ENCODE peak calls at places on chromosomes 2 and 18, in eight cellular contexts. I is heart left ventricle; L is H9; E is Panc1; V is stimulated activated CD4-positive, alpha-beta T cell treated with anti-CD3 and anti-CD28 coated beads, Interleukin-15, amount 100 ng/mL, for 1 hour; B is activated T-helper 9 cell treated with anti-CD3 and anti-CD28 coated beads, Interleukin-2, amount 50 U/mL, for 16 hours; O is AG10803; A is M059J. T is an unnamed sample.

GRCh38 chr2:54261537-54261936 is 5.5 kb upstream of the TSPYL6 start:
- DNase-seq in I (no peak), L (no peak), E (no peak), V (no peak), B (no peak), O (no peak), A (no peak), T (no peak)

GRCh38 chr2:227016894-227017293 is 147.1 kb downstream of the COL4A4 start:
- DNase-seq in I (no peak), L (no peak), E (no peak), V (no peak), B (no peak), O (no peak), A (no peak), T (peak)

GRCh38 chr2:189128961-189129360 is 50.6 kb downstream of the COL5A2 start:
- DNase-seq in I (no peak), L (no peak), E (no peak), V (no peak), B (no peak), O (peak), A (no peak), T (no peak)

GRCh38 chr2:109203246-109204011 is 74.4 kb downstream of the SH3RF3 start:
- DNase-seq in I (no peak), L (no peak), E (no peak), V (no peak), B (no peak), O (no peak), A (no peak), T (no peak)

GRCh38 chr2:8391126-8391525 is 290.7 kb upstream of the ID2 start:
- DNase-seq in I (no peak), L (no peak), E (no peak), V (no peak), B (no peak), O (no peak), A (no peak), T (no peak)

GRCh38 chr2:195837987-195838386 is 181.0 kb downstream of the SLC39A10 start:
- DNase-seq in I (no peak), L (no peak), E (no peak), V (no peak), B (no peak), O (peak), A (peak), T (peak)

GRCh38 chr2:86358982-86359381 is 21.6 kb upstream of the REEP1 start:
- DNase-seq in I (no peak), L (no peak), E (no peak), V (no peak), B (no peak), O (no peak), A (no peak), T (no peak)

GRCh38 chr2:12604248-12604801 is 112.4 kb upstream of the TRIB2 start:
- DNase-seq in I (no peak), L (no peak), E (no peak), V (no peak), B (no peak), O (no peak), A (no peak), T (no peak)

GRCh38 chr2:170454471-170455372 is 260.4 kb upstream of the SP5 start:
- DNase-seq in I (no peak), L (no peak), E (no peak), V (no peak), B (no peak), O (no peak), A (no peak), T (no peak)

GRCh38 chr2:200471324-200471848 is 38.5 kb downstream of the KCTD18 start:
- DNase-seq in I (no peak), L (peak), E (no peak), V (no peak), B (no peak), O (no peak), A (peak), T (peak)

GRCh38 chr2:12587729-12588522 is 128.8 kb upstream of the TRIB2 start:
- DNase-seq in I (no peak), L (no peak), E (peak), V (no peak), B (no peak), O (peak), A (peak), T (peak)

GRCh38 chr2:203383038-203383437 is 54.8 kb downstream of the ABI2 start:
- DNase-seq in I (no peak), L (no peak), E (no peak), V (no peak), B (no peak), O (no peak), A (no peak), T (no peak)

GRCh38 chr2:38648107-38648761 is 17.7 kb upstream of the GALM start:
- DNase-seq in I (no peak), L (no peak), E (no peak), V (no peak), B (no peak), O (no peak), A (no peak), T (no peak)

GRCh38 chr2:96267159-96267971 is 1.3 kb downstream of the CIAO1 start:
- DNase-seq in I (no peak), L (peak), E (no peak), V (no peak), B (peak), O (peak), A (peak), T (peak)

GRCh38 chr18:43563780-43564179 is 286.5 kb upstream of the SYT4 start:
- DNase-seq in I (no peak), L (peak), E (no peak), V (no peak), B (no peak), O (peak), A (peak), T (peak)

GRCh38 chr2:96156011-96156820 is 11.0 kb upstream of the DUSP2 start:
- DNase-seq in I (no peak), L (no peak), E (no peak), V (no peak), B (no peak), O (no peak), A (no peak), T (no peak)

GRCh38 chr2:104733544-104733943 is 120.4 kb upstream of the POU3F3 start:
- DNase-seq in I (no peak), L (peak), E (no peak), V (no peak), B (no peak), O (no peak), A (peak), T (no peak)

GRCh38 chr2:191580581-191580980 is 97.4 kb upstream of the NABP1 start:
- DNase-seq in I (no peak), L (no peak), E (no peak), V (no peak), B (no peak), O (peak), A (no peak), T (no peak)

GRCh38 chr2:10375570-10376266 is 72.4 kb downstream of the ODC1 start:
- DNase-seq in I (no peak), L (no peak), E (no peak), V (no peak), B (no peak), O (no peak), A (no peak), T (no peak)

GRCh38 chr2:100207411-100207885 is 65.1 kb upstream of the AFF3 start:
- DNase-seq in I (no peak), L (no peak), E (no peak), V (no peak), B (no peak), O (no peak), A (no peak), T (no peak)

GRCh38 chr2:73414651-73415050 is 29.0 kb downstream of the ALMS1 start:
- DNase-seq in I (no peak), L (no peak), E (no peak), V (no peak), B (no peak), O (peak), A (no peak), T (peak)

GRCh38 chr2:63058742-63059433 is 8.3 kb downstream of the OTX1 start:
- DNase-seq in I (no peak), L (peak), E (no peak), V (no peak), B (no peak), O (no peak), A (no peak), T (peak)

GRCh38 chr2:235535423-235536130 is 41.7 kb downstream of the AGAP1 start:
- DNase-seq in I (no peak), L (no peak), E (no peak), V (no peak), B (no peak), O (no peak), A (no peak), T (no peak)

GRCh38 chr2:220619525-220620267 is 952.4 kb downstream of the EPHA4 start:
- DNase-seq in I (no peak), L (no peak), E (peak), V (no peak), B (no peak), O (no peak), A (peak), T (no peak)